ENCODE peak calls at places on chromosomes 3 and 15, in nine cellular contexts. E is kidney glomerular epithelial cell; C is dorsolateral prefrontal cortex; Y is GM13976; Q is activated T-helper 1 cell treated with anti-CD3 and anti-CD28 coated beads, Interleukin-2, amount 50 U/mL, for 16 hours; V is posterior cingulate gyrus; L is Daoy; K is mucosa of descending colon; D is nephron progenitor cell. N is an unnamed sample.

GRCh38 chr15:68618339-68619302 is 39.8 kb downstream of the CORO2B start:
- DNase-seq in L (no peak), V (peak), C (no peak), Y (no peak), Q (no peak), K (no peak), E (no peak), D (no peak), N (no peak)

GRCh38 chr3:43017038-43017437 is 37.9 kb downstream of the GASK1A start:
- DNase-seq in Y (no peak), V (no peak), D (no peak), Q (no peak), K (no peak), C (no peak), L (no peak), E (no peak), N (no peak)

GRCh38 chr3:57158316-57158715 is 6.8 kb downstream of the IL17RD start:
- DNase-seq in V (no peak), C (no peak), Q (no peak), K (no peak), E (no peak), D (no peak), L (no peak), Y (no peak), N (no peak)

GRCh38 chr3:112298781-112299180 is 4.8 kb upstream of the SLC9C1 start:
- DNase-seq in D (no peak), L (no peak), V (no peak), E (no peak), C (no peak), Y (no peak), K (no peak), Q (no peak), N (no peak)

GRCh38 chr3:123732447-123732846 is 147.6 kb upstream of the HACD2 start:
- DNase-seq in L (peak), D (no peak), Y (no peak), C (no peak), E (peak), V (no peak), Q (no peak), K (no peak), N (no peak)

GRCh38 chr3:157493627-157494550 is 9.3 kb downstream of the VEPH1 start:
- DNase-seq in V (no peak), Q (no peak), E (peak), L (peak), C (no peak), Y (no peak), K (no peak), D (no peak), N (peak)

GRCh38 chr15:61327019-61327631 is 98.0 kb upstream of the RORA start:
- DNase-seq in D (no peak), K (no peak), C (no peak), Q (no peak), Y (peak), L (peak), V (no peak), E (no peak), N (peak)

GRCh38 chr3:46928297-46928696 is 48.2 kb downstream of the CCDC12 start:
- DNase-seq in K (no peak), E (no peak), V (no peak), C (no peak), D (no peak), Y (no peak), L (no peak), Q (no peak), N (no peak)

GRCh38 chr3:13896473-13897154 is 16.7 kb upstream of the WNT7A start:
- DNase-seq in Q (no peak), C (no peak), Y (peak), D (peak), V (peak), K (peak), L (peak), E (peak), N (peak)

GRCh38 chr3:194773216-194773615 is 87.5 kb downstream of the FAM43A start:
- DNase-seq in C (no peak), E (no peak), K (peak), V (peak), L (peak), Y (no peak), Q (no peak), D (no peak), N (no peak)

GRCh38 chr15:23503546-23503945 is 56.5 kb upstream of the GOLGA6L2 start:
- DNase-seq in Q (no peak), Y (no peak), K (no peak), E (no peak), C (no peak), D (no peak), V (no peak), L (no peak), N (no peak)

GRCh38 chr15:70669966-70670658 is 93.2 kb downstream of the UACA start:
- DNase-seq in V (no peak), D (no peak), E (no peak), K (peak), C (no peak), L (no peak), Y (no peak), Q (no peak), N (no peak)

GRCh38 chr3:16338999-16339398 is 74.0 kb downstream of the OXNAD1 start:
- DNase-seq in Q (no peak), Y (no peak), L (peak), D (no peak), E (peak), K (no peak), V (no peak), C (no peak), N (no peak)

GRCh38 chr15:83846847-83847246 is 192.9 kb downstream of the ADAMTSL3 start:
- DNase-seq in Y (no peak), V (no peak), Q (no peak), L (no peak), C (no peak), D (no peak), K (no peak), E (no peak), N (no peak)

GRCh38 chr3:151008699-151009098 is 36.2 kb upstream of the CLRN1 start:
- DNase-seq in K (no peak), C (no peak), Y (no peak), L (peak), Q (no peak), V (peak), D (no peak), E (peak), N (no peak)

GRCh38 chr15:88894819-88895767 is at the start of gene HAPLN3:
- DNase-seq in Q (peak), C (no peak), K (peak), V (no peak), D (peak), E (peak), Y (peak), L (peak), N (no peak)

GRCh38 chr3:65729553-65729952 is 309.2 kb downstream of the MAGI1 start:
- DNase-seq in D (no peak), E (no peak), C (no peak), Q (no peak), Y (no peak), L (no peak), V (no peak), K (peak), N (no peak)

GRCh38 chr15:45790325-45790943 is 155.6 kb downstream of the SQOR start:
- DNase-seq in V (no peak), L (peak), D (peak), E (peak), Q (no peak), Y (peak), C (no peak), K (peak), N (no peak)

GRCh38 chr3:193530231-193531165 is 24.2 kb downstream of the ATP13A4 start:
- DNase-seq in L (no peak), K (no peak), V (no peak), Y (no peak), C (no peak), D (no peak), Q (no peak), E (no peak), N (no peak)

GRCh38 chr3:156677120-156677479 is 2.7 kb downstream of the TIPARP start:
- DNase-seq in K (no peak), L (peak), V (no peak), D (no peak), E (no peak), Q (no peak), Y (no peak), C (no peak), N (no peak)

GRCh38 chr15:70879386-70879785 is 12.8 kb downstream of the THAP10 start:
- DNase-seq in Q (no peak), D (no peak), V (peak), E (no peak), K (no peak), C (no peak), Y (no peak), L (peak), N (no peak)

GRCh38 chr3:116445291-116445841 is at the start of gene LSAMP:
- DNase-seq in Y (no peak), K (no peak), C (peak), E (no peak), Q (no peak), V (peak), L (peak), D (peak), N (no peak)